ENCODE peak calls at places on chromosomes 12 and 14, in four cellular contexts. W is CD4-positive, alpha-beta T cell; J is heart left ventricle; H is GM13977. N is an unnamed sample.

GRCh38 chr14:77305696-77306095 is 15.0 kb downstream of the POMT2 start:
- DNase-seq in J (no peak), H (no peak), W (no peak), N (no peak)

GRCh38 chr12:67457799-67458680 is 188.9 kb downstream of the CAND1 start:
- DNase-seq in J (no peak), H (no peak), W (no peak), N (no peak)

GRCh38 chr12:118376089-118377004 is at the start of gene SUDS3:
- DNase-seq in H (peak; percentile 91), W (peak; percentile 93), J (peak; percentile 96), N (peak; percentile 97)

GRCh38 chr12:105273601-105274000 is 37.6 kb upstream of the APPL2 start:
- DNase-seq in W (no peak), J (no peak), H (no peak), N (no peak)

GRCh38 chr12:806116-806805 is 53.9 kb downstream of the WNK1 start:
- DNase-seq in W (no peak), H (no peak), J (no peak), N (no peak)

GRCh38 chr14:103016071-103016470 is 41.3 kb downstream of the CDC42BPB start:
- DNase-seq in J (peak; percentile 55), H (no peak), W (no peak), N (no peak)

GRCh38 chr12:77493311-77493710 is 337.4 kb upstream of the NAV3 start:
- DNase-seq in W (no peak), H (no peak), J (no peak), N (no peak)

GRCh38 chr12:93275589-93275988 is 102.1 kb upstream of the NUDT4 start:
- DNase-seq in W (no peak), J (no peak), H (no peak), N (no peak)

GRCh38 chr12:98058838-98059237 is 456.6 kb upstream of the TMPO start:
- DNase-seq in H (no peak), J (no peak), W (no peak), N (no peak)

GRCh38 chr14:36655963-36656768 is 5.5 kb upstream of the PAX9 start:
- DNase-seq in W (no peak), J (no peak), H (peak; percentile 46), N (no peak)

GRCh38 chr14:70013269-70013873 is 134.2 kb downstream of the SMOC1 start:
- DNase-seq in H (peak; percentile 47), J (no peak), W (no peak), N (no peak)

GRCh38 chr12:108403952-108404351 is 64.8 kb upstream of the CMKLR1 start:
- DNase-seq in W (no peak), J (no peak), H (no peak), N (no peak)

GRCh38 chr14:102878174-102878969 is 44.1 kb upstream of the AMN start:
- DNase-seq in W (no peak), J (no peak), H (no peak), N (no peak)

GRCh38 chr12:106739815-106740552 is 34.5 kb upstream of the RIC8B start:
- DNase-seq in H (no peak), J (no peak), W (no peak), N (no peak)

GRCh38 chr12:123599310-123599709 is 2.6 kb upstream of the DDX55 start:
- DNase-seq in J (no peak), W (no peak), H (no peak), N (no peak)

GRCh38 chr12:131101703-131102492 is 148.2 kb downstream of the ADGRD1 start:
- DNase-seq in H (peak; percentile 80), J (no peak), W (no peak), N (no peak)

N was measured in effector memory CD8-positive, alpha-beta T cell.